ENCODE peak calls at places on chromosome 6, in five cellular contexts. One of them, this sample, is unnamed.

GRCh38 chr6:32604434-32604877 is 14.8 kb upstream of the HLA-DRB1 start:
- DNase-seq in fibroblast of lung: no peak
- DNase-seq in HFF-Myc: no peak
- DNase-seq in nephron progenitor cell: no peak
- DNase-seq in A673: no peak
- DNase-seq in this sample: no peak

GRCh38 chr6:52389626-52390360 is 27.8 kb downstream of the PAQR8 start:
- DNase-seq in fibroblast of lung: peak
- DNase-seq in HFF-Myc: no peak
- DNase-seq in nephron progenitor cell: no peak
- DNase-seq in A673: peak
- DNase-seq in this sample: peak

GRCh38 chr6:10312445-10312844 is 102.4 kb downstream of the TFAP2A start:
- DNase-seq in A673: no peak
- DNase-seq in fibroblast of lung: no peak
- DNase-seq in nephron progenitor cell: no peak
- DNase-seq in HFF-Myc: no peak
- DNase-seq in this sample: no peak

GRCh38 chr6:123089223-123089622 is 93.2 kb downstream of the CLVS2 start:
- DNase-seq in HFF-Myc: no peak
- DNase-seq in fibroblast of lung: no peak
- DNase-seq in nephron progenitor cell: no peak
- DNase-seq in A673: no peak
- DNase-seq in this sample: no peak

GRCh38 chr6:14743465-14744211 is 502.2 kb upstream of the JARID2 start:
- DNase-seq in fibroblast of lung: peak
- DNase-seq in nephron progenitor cell: no peak
- DNase-seq in A673: peak
- DNase-seq in HFF-Myc: peak
- DNase-seq in this sample: peak

GRCh38 chr6:2999621-3000455 is at the start of gene NQO2:
- DNase-seq in nephron progenitor cell: peak
- DNase-seq in fibroblast of lung: peak
- DNase-seq in A673: peak
- DNase-seq in HFF-Myc: no peak
- DNase-seq in this sample: peak

GRCh38 chr6:91276315-91276714 is 689.4 kb upstream of the MAP3K7 start:
- DNase-seq in nephron progenitor cell: no peak
- DNase-seq in fibroblast of lung: peak
- DNase-seq in A673: peak
- DNase-seq in HFF-Myc: no peak
- DNase-seq in this sample: peak

GRCh38 chr6:63671098-63671754 is 35.6 kb downstream of the PHF3 start:
- DNase-seq in nephron progenitor cell: no peak
- DNase-seq in HFF-Myc: no peak
- DNase-seq in fibroblast of lung: no peak
- DNase-seq in A673: no peak
- DNase-seq in this sample: no peak

GRCh38 chr6:85675030-85675819 is 32.5 kb upstream of the SYNCRIP start:
- DNase-seq in nephron progenitor cell: no peak
- DNase-seq in HFF-Myc: no peak
- DNase-seq in fibroblast of lung: peak
- DNase-seq in A673: no peak
- DNase-seq in this sample: peak

GRCh38 chr6:64996301-64996700 is 710.7 kb downstream of the EYS start:
- DNase-seq in A673: no peak
- DNase-seq in fibroblast of lung: no peak
- DNase-seq in HFF-Myc: no peak
- DNase-seq in nephron progenitor cell: no peak
- DNase-seq in this sample: no peak

GRCh38 chr6:80366721-80367120 is 260.2 kb downstream of the BCKDHB start:
- DNase-seq in A673: peak
- DNase-seq in nephron progenitor cell: no peak
- DNase-seq in fibroblast of lung: peak
- DNase-seq in HFF-Myc: peak
- DNase-seq in this sample: peak

GRCh38 chr6:32962427-32962826 is 6.0 kb upstream of the BRD2 start:
- DNase-seq in fibroblast of lung: no peak
- DNase-seq in nephron progenitor cell: no peak
- DNase-seq in A673: no peak
- DNase-seq in HFF-Myc: no peak
- DNase-seq in this sample: no peak

GRCh38 chr6:26383624-26384417 is 913 bp downstream of the BTN2A2 start:
- DNase-seq in A673: peak
- DNase-seq in HFF-Myc: peak
- DNase-seq in fibroblast of lung: peak
- DNase-seq in nephron progenitor cell: peak
- DNase-seq in this sample: peak

GRCh38 chr6:167420858-167421766 is 96.2 kb downstream of the TTLL2 start:
- DNase-seq in nephron progenitor cell: no peak
- DNase-seq in fibroblast of lung: no peak
- DNase-seq in A673: no peak
- DNase-seq in HFF-Myc: no peak
- DNase-seq in this sample: no peak

GRCh38 chr6:39365281-39366074 is 43.0 kb upstream of the KCNK16 start:
- DNase-seq in fibroblast of lung: peak
- DNase-seq in A673: peak
- DNase-seq in nephron progenitor cell: no peak
- DNase-seq in HFF-Myc: no peak
- DNase-seq in this sample: peak

GRCh38 chr6:117496383-117496990 is 14.0 kb downstream of the DCBLD1 start:
- DNase-seq in nephron progenitor cell: no peak
- DNase-seq in HFF-Myc: no peak
- DNase-seq in A673: no peak
- DNase-seq in fibroblast of lung: peak
- DNase-seq in this sample: peak

GRCh38 chr6:113631616-113632015 is 225.5 kb upstream of the MARCKS start:
- DNase-seq in nephron progenitor cell: no peak
- DNase-seq in HFF-Myc: no peak
- DNase-seq in A673: no peak
- DNase-seq in fibroblast of lung: no peak
- DNase-seq in this sample: no peak

GRCh38 chr6:68638225-68638900 is 3.3 kb downstream of the ADGRB3 start:
- DNase-seq in fibroblast of lung: peak
- DNase-seq in nephron progenitor cell: peak
- DNase-seq in A673: peak
- DNase-seq in HFF-Myc: no peak
- DNase-seq in this sample: peak

GRCh38 chr6:134414793-134415192 is 96.9 kb upstream of the SGK1 start:
- DNase-seq in A673: no peak
- DNase-seq in HFF-Myc: no peak
- DNase-seq in nephron progenitor cell: no peak
- DNase-seq in fibroblast of lung: no peak
- DNase-seq in this sample: no peak

GRCh38 chr6:158751842-158752424 is 67.2 kb downstream of the EZR start:
- DNase-seq in HFF-Myc: no peak
- DNase-seq in nephron progenitor cell: no peak
- DNase-seq in fibroblast of lung: no peak
- DNase-seq in A673: no peak
- DNase-seq in this sample: no peak

GRCh38 chr6:33721529-33721928 is 10.0 kb upstream of the UQCC2 start:
- DNase-seq in A673: no peak
- DNase-seq in nephron progenitor cell: no peak
- DNase-seq in HFF-Myc: no peak
- DNase-seq in fibroblast of lung: no peak
- DNase-seq in this sample: no peak

DNA sequence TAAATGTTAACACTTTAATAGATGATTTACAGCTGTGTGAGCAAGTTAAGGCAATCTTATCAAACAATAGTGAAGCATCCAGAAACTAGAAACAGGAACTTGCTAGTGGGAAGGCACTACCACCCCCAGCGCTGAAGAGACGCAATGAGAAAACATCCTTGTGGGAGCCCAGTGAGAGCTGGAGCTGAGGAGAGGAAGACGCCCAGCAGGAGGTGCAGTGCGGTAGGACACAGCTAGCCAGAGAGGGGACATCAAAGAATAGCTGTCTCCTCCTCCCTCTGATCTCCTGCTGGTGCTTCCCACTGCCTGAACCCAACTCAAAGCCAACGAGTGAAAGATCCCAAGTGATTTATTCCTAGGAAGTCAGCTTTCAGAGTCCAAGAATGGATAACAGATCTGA is 140.3 kb downstream of the COL12A1 start:
- DNase-seq in A673: peak
- DNase-seq in nephron progenitor cell: peak
- DNase-seq in fibroblast of lung: peak
- DNase-seq in HFF-Myc: no peak
- DNase-seq in this sample: no peak
- TF ChIP-seq CTCF in A673: peak
- TF ChIP-seq CTCF in nephron progenitor cell: no peak
- TF ChIP-seq CTCF in fibroblast of lung: peak
- TF ChIP-seq CTCF in HFF-Myc: peak
- TF ChIP-seq CTCF in this sample: no peak

GRCh38 chr6:149963462-149964242 is at the start of gene ULBP1:
- DNase-seq in HFF-Myc: peak
- DNase-seq in A673: peak
- DNase-seq in nephron progenitor cell: peak
- DNase-seq in fibroblast of lung: peak
- DNase-seq in this sample: no peak
- TF ChIP-seq CTCF in HFF-Myc: no peak
- TF ChIP-seq CTCF in A673: peak
- TF ChIP-seq CTCF in nephron progenitor cell: no peak
- TF ChIP-seq CTCF in fibroblast of lung: no peak
- TF ChIP-seq CTCF in this sample: no peak

GRCh38 chr6:157246771-157247484 is 76.4 kb downstream of the TMEM242 start:
- DNase-seq in nephron progenitor cell: no peak
- DNase-seq in HFF-Myc: no peak
- DNase-seq in fibroblast of lung: no peak
- DNase-seq in A673: no peak
- DNase-seq in this sample: no peak
- TF ChIP-seq CTCF in nephron progenitor cell: no peak
- TF ChIP-seq CTCF in HFF-Myc: no peak
- TF ChIP-seq CTCF in fibroblast of lung: no peak
- TF ChIP-seq CTCF in A673: no peak
- TF ChIP-seq CTCF in this sample: no peak

DNA sequence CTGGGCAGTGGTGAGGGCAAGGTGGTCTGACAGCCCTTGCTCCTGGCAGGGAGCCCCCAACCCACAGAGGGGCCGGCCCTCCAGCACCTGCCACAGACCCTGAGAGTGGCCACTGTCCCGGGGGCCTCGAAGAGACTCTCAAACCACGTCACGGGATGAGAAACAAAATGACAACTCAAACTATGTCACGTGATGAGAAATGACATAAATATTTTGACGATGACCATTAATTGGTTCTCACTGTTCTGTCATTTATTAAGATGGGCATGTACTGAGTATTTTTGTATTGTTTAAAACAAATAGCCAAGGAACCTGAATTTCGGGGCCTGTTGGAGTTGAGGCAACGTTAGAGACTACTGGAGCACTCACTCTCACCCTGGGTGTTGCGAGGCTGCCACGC is 135.5 kb downstream of the WDR27 start:
- DNase-seq in nephron progenitor cell: no peak
- DNase-seq in fibroblast of lung: no peak
- DNase-seq in A673: no peak
- DNase-seq in HFF-Myc: no peak
- DNase-seq in this sample: no peak
- TF ChIP-seq CTCF in nephron progenitor cell: no peak
- TF ChIP-seq CTCF in fibroblast of lung: no peak
- TF ChIP-seq CTCF in A673: no peak
- TF ChIP-seq CTCF in HFF-Myc: no peak
- TF ChIP-seq CTCF in this sample: no peak

GRCh38 chr6:12653396-12653910 is 63.1 kb upstream of the PHACTR1 start:
- DNase-seq in A673: no peak
- DNase-seq in nephron progenitor cell: no peak
- DNase-seq in HFF-Myc: no peak
- DNase-seq in fibroblast of lung: no peak
- DNase-seq in this sample: no peak
- TF ChIP-seq CTCF in A673: no peak
- TF ChIP-seq CTCF in nephron progenitor cell: no peak
- TF ChIP-seq CTCF in HFF-Myc: no peak
- TF ChIP-seq CTCF in fibroblast of lung: no peak
- TF ChIP-seq CTCF in this sample: no peak